ENCODE peak calls at places on chromosome 2, in six cellular contexts. One of them, this sample, is unnamed. For H3K36me3, the result is how much of the 10 kb centered on the place peaks cover.

GRCh38 chr2:118121986-118122767 is 33.9 kb downstream of the INSIG2 start:
- DNase-seq in IMR-90: no peak
- DNase-seq in kidney epithelial cell: no peak
- DNase-seq in ovary: no peak
- DNase-seq in hepatocyte: no peak
- DNase-seq in thyroid gland: no peak
- DNase-seq in this sample: no peak

GRCh38 chr2:65436169-65436824 is 3.9 kb upstream of the SPRED2 start:
- DNase-seq in thyroid gland: peak
- DNase-seq in ovary: peak
- DNase-seq in IMR-90: peak
- DNase-seq in kidney epithelial cell: peak
- DNase-seq in hepatocyte: peak
- DNase-seq in this sample: peak

GRCh38 chr2:55144922-55145820 is 86.9 kb downstream of the CLHC1 start:
- DNase-seq in hepatocyte: no peak
- DNase-seq in kidney epithelial cell: no peak
- DNase-seq in IMR-90: no peak
- DNase-seq in thyroid gland: no peak
- DNase-seq in ovary: no peak
- DNase-seq in this sample: no peak

GRCh38 chr2:191625016-191625415 is 52.9 kb upstream of the NABP1 start:
- DNase-seq in IMR-90: no peak
- DNase-seq in hepatocyte: no peak
- DNase-seq in thyroid gland: no peak
- DNase-seq in ovary: no peak
- DNase-seq in kidney epithelial cell: no peak
- DNase-seq in this sample: no peak

GRCh38 chr2:169727065-169727464 is 6.6 kb upstream of the KLHL23 start:
- DNase-seq in ovary: no peak
- DNase-seq in thyroid gland: no peak
- DNase-seq in hepatocyte: no peak
- DNase-seq in IMR-90: no peak
- DNase-seq in kidney epithelial cell: no peak
- DNase-seq in this sample: no peak

GRCh38 chr2:53104263-53104662 is 663.3 kb upstream of the CHAC2 start:
- DNase-seq in kidney epithelial cell: peak
- DNase-seq in IMR-90: peak
- DNase-seq in thyroid gland: no peak
- DNase-seq in hepatocyte: peak
- DNase-seq in ovary: no peak
- DNase-seq in this sample: no peak

GRCh38 chr2:171703574-171704347 is 16.5 kb downstream of the DYNC1I2 start:
- DNase-seq in kidney epithelial cell: no peak
- DNase-seq in ovary: no peak
- DNase-seq in hepatocyte: peak
- DNase-seq in IMR-90: peak
- DNase-seq in thyroid gland: no peak
- DNase-seq in this sample: no peak

GRCh38 chr2:29228276-29228675 is 113.1 kb downstream of the CLIP4 start:
- DNase-seq in IMR-90: peak
- DNase-seq in thyroid gland: no peak
- DNase-seq in ovary: no peak
- DNase-seq in kidney epithelial cell: no peak
- DNase-seq in hepatocyte: no peak
- DNase-seq in this sample: no peak

GRCh38 chr2:191059308-191059707 is 45.3 kb upstream of the STAT1 start:
- DNase-seq in ovary: no peak
- DNase-seq in kidney epithelial cell: no peak
- DNase-seq in IMR-90: no peak
- DNase-seq in hepatocyte: no peak
- DNase-seq in thyroid gland: no peak
- DNase-seq in this sample: no peak

GRCh38 chr2:72821118-72821517 is 4.7 kb downstream of the EXOC6B start:
- DNase-seq in thyroid gland: no peak
- DNase-seq in IMR-90: no peak
- DNase-seq in kidney epithelial cell: no peak
- DNase-seq in hepatocyte: no peak
- DNase-seq in ovary: no peak
- DNase-seq in this sample: no peak

GRCh38 chr2:82731824-82732223 is 1727.3 kb downstream of the SUCLG1 start:
- DNase-seq in thyroid gland: no peak
- DNase-seq in IMR-90: no peak
- DNase-seq in hepatocyte: no peak
- DNase-seq in kidney epithelial cell: no peak
- DNase-seq in ovary: no peak
- DNase-seq in this sample: no peak

GRCh38 chr2:207258191-207258991 is 92.6 kb upstream of the KLF7 start:
- DNase-seq in hepatocyte: peak
- DNase-seq in ovary: peak
- DNase-seq in thyroid gland: no peak
- DNase-seq in kidney epithelial cell: peak
- DNase-seq in IMR-90: peak
- DNase-seq in this sample: no peak

GRCh38 chr2:79512442-79513401 is at the start of gene CTNNA2:
- DNase-seq in ovary: no peak
- DNase-seq in IMR-90: no peak
- DNase-seq in hepatocyte: peak
- DNase-seq in thyroid gland: peak
- DNase-seq in kidney epithelial cell: no peak
- DNase-seq in this sample: no peak

GRCh38 chr2:20507166-20507692 is 60.4 kb downstream of the RHOB start:
- DNase-seq in ovary: no peak
- DNase-seq in IMR-90: peak
- DNase-seq in hepatocyte: no peak
- DNase-seq in kidney epithelial cell: no peak
- DNase-seq in thyroid gland: no peak
- DNase-seq in this sample: no peak

GRCh38 chr2:225670111-225670974 is 270.8 kb downstream of the NYAP2 start:
- DNase-seq in kidney epithelial cell: no peak
- DNase-seq in thyroid gland: no peak
- DNase-seq in ovary: no peak
- DNase-seq in hepatocyte: peak
- DNase-seq in IMR-90: peak
- DNase-seq in this sample: no peak

GRCh38 chr2:55530539-55531081 is 11.1 kb downstream of the CFAP36 start:
- DNase-seq in ovary: no peak
- DNase-seq in thyroid gland: no peak
- DNase-seq in hepatocyte: no peak
- DNase-seq in IMR-90: no peak
- DNase-seq in kidney epithelial cell: no peak
- DNase-seq in this sample: no peak

GRCh38 chr2:99692785-99693184 is 203.0 kb upstream of the REV1 start:
- DNase-seq in IMR-90: no peak
- DNase-seq in kidney epithelial cell: no peak
- DNase-seq in thyroid gland: no peak
- DNase-seq in hepatocyte: no peak
- DNase-seq in ovary: no peak
- DNase-seq in this sample: no peak

GRCh38 chr2:43238176-43238575 is 11.8 kb upstream of the ZFP36L2 start:
- DNase-seq in ovary: no peak
- DNase-seq in kidney epithelial cell: no peak
- DNase-seq in IMR-90: peak
- DNase-seq in thyroid gland: no peak
- DNase-seq in hepatocyte: no peak
- DNase-seq in this sample: no peak

GRCh38 chr2:20138696-20139095 is 86.2 kb downstream of the SDC1 start:
- DNase-seq in ovary: no peak
- DNase-seq in hepatocyte: no peak
- DNase-seq in thyroid gland: no peak
- DNase-seq in kidney epithelial cell: no peak
- DNase-seq in IMR-90: no peak
- DNase-seq in this sample: no peak

GRCh38 chr2:108074945-108075344 is 88.6 kb downstream of the SLC5A7 start:
- DNase-seq in IMR-90: no peak
- DNase-seq in thyroid gland: no peak
- DNase-seq in kidney epithelial cell: no peak
- DNase-seq in ovary: no peak
- DNase-seq in hepatocyte: no peak
- DNase-seq in this sample: no peak

GRCh38 chr2:61016392-61017002 is 1.0 kb upstream of the PEX13 start:
- DNase-seq in IMR-90: no peak
- DNase-seq in ovary: no peak
- DNase-seq in thyroid gland: no peak
- DNase-seq in hepatocyte: no peak
- DNase-seq in kidney epithelial cell: no peak
- DNase-seq in this sample: no peak

GRCh38 chr2:156901373-156902031 is 356.0 kb upstream of the GALNT5 start:
- DNase-seq in hepatocyte: peak
- DNase-seq in thyroid gland: no peak
- DNase-seq in IMR-90: peak
- DNase-seq in kidney epithelial cell: no peak
- DNase-seq in ovary: no peak
- DNase-seq in this sample: no peak

GRCh38 chr2:240917684-240918257 is 11.6 kb downstream of the CROCC2 start:
- DNase-seq in thyroid gland: no peak
- DNase-seq in IMR-90: no peak
- DNase-seq in kidney epithelial cell: no peak
- DNase-seq in hepatocyte: no peak
- DNase-seq in ovary: peak
- DNase-seq in this sample: no peak

GRCh38 chr2:45962522-45962921 is 311.0 kb downstream of the PRKCE start:
- DNase-seq in IMR-90: peak
- DNase-seq in kidney epithelial cell: no peak
- DNase-seq in thyroid gland: peak
- DNase-seq in hepatocyte: peak
- DNase-seq in ovary: peak
- DNase-seq in this sample: no peak

GRCh38 chr2:223185638-223186037 is 133.6 kb downstream of the KCNE4 start:
- DNase-seq in IMR-90: no peak
- DNase-seq in ovary: no peak
- DNase-seq in thyroid gland: no peak
- DNase-seq in hepatocyte: no peak
- DNase-seq in kidney epithelial cell: no peak
- DNase-seq in this sample: no peak

GRCh38 chr2:166568409-166568808 is 74.4 kb upstream of the SCN7A start:
- DNase-seq in ovary: no peak
- DNase-seq in kidney epithelial cell: no peak
- DNase-seq in IMR-90: no peak
- DNase-seq in thyroid gland: no peak
- DNase-seq in hepatocyte: no peak
- DNase-seq in this sample: no peak

GRCh38 chr2:25268136-25268535 is 73.6 kb downstream of the DNMT3A start:
- DNase-seq in kidney epithelial cell: no peak
- DNase-seq in IMR-90: no peak
- DNase-seq in hepatocyte: no peak
- DNase-seq in thyroid gland: no peak
- DNase-seq in ovary: no peak
- DNase-seq in this sample: no peak

GRCh38 chr2:121362226-121362625 is 77.2 kb upstream of the TFCP2L1 start:
- DNase-seq in ovary: no peak
- DNase-seq in IMR-90: no peak
- DNase-seq in thyroid gland: peak
- DNase-seq in hepatocyte: no peak
- DNase-seq in kidney epithelial cell: no peak
- DNase-seq in this sample: no peak
- H3K36me3 ChIP-seq in ovary: under half
- H3K36me3 ChIP-seq in IMR-90: under half
- H3K36me3 ChIP-seq in thyroid gland: under half
- H3K36me3 ChIP-seq in hepatocyte: under half
- H3K36me3 ChIP-seq in kidney epithelial cell: under half
- H3K36me3 ChIP-seq in this sample: under half

GRCh38 chr2:232749331-232749730 is 27.0 kb downstream of the KCNJ13 start:
- DNase-seq in hepatocyte: no peak
- DNase-seq in thyroid gland: no peak
- DNase-seq in kidney epithelial cell: no peak
- DNase-seq in IMR-90: no peak
- DNase-seq in ovary: no peak
- DNase-seq in this sample: no peak
- H3K36me3 ChIP-seq in hepatocyte: under half
- H3K36me3 ChIP-seq in thyroid gland: under half
- H3K36me3 ChIP-seq in kidney epithelial cell: under half
- H3K36me3 ChIP-seq in IMR-90: under half
- H3K36me3 ChIP-seq in ovary: under half
- H3K36me3 ChIP-seq in this sample: under half

DNA sequence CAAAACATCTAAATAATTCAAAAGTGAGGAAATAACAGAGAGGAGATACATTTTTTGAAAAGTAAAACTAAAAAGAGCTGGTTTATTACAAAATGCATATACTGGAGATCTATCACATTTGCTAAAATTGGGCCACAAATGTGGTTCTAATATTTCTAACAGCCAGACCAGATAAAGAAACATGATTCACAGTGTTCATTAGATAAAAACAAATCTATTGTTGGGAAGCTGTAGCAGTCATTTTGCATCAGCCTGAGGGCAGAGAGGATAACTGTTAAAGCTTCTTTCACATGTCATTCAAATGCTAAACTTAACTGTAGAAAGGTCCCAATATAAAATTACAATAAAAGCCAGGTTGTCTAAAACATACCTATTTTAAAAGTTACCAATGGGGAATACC is 148.3 kb downstream of the GULP1 start:
- DNase-seq in thyroid gland: no peak
- DNase-seq in hepatocyte: no peak
- DNase-seq in IMR-90: no peak
- DNase-seq in kidney epithelial cell: no peak
- DNase-seq in ovary: no peak
- DNase-seq in this sample: no peak
- H3K36me3 ChIP-seq in thyroid gland: under half
- H3K36me3 ChIP-seq in hepatocyte: under half
- H3K36me3 ChIP-seq in IMR-90: under half
- H3K36me3 ChIP-seq in kidney epithelial cell: under half
- H3K36me3 ChIP-seq in ovary: under half
- H3K36me3 ChIP-seq in this sample: under half

DNA sequence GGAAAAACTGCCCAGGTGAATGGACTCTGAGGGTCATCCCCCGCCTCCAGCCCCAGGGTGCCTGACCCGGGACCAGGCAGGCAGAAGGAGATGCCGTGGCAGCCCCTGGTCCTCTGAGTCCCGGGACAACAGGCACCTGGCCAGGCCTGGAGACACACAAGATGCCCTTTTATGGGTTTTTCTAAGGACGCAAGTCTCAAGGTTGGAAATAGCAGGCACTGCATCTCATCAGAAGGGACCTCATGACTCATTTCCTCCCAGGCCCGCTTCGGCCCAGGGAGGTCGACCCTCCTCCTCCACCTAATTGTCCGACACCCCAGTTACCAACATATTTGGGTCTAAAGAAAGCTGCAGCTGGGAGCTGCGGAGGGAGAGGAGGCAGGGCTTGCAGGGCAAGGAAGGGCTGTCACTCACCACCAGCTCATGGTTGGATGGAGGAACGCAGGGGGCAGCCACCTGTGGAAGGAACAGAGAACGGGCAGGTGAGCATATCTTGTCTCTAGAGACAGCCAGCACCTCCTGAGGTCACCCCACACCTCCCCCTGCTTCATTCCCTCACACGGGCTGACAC is 82.9 kb downstream of the TNS1 start:
- DNase-seq in kidney epithelial cell: peak
- DNase-seq in IMR-90: peak
- DNase-seq in ovary: peak
- DNase-seq in hepatocyte: no peak
- DNase-seq in thyroid gland: peak
- DNase-seq in this sample: no peak
- H3K36me3 ChIP-seq in kidney epithelial cell: under half
- H3K36me3 ChIP-seq in IMR-90: under half
- H3K36me3 ChIP-seq in ovary: under half
- H3K36me3 ChIP-seq in hepatocyte: under half
- H3K36me3 ChIP-seq in thyroid gland: under half
- H3K36me3 ChIP-seq in this sample: under half